ENCODE peak calls at places on chromosome 2, in six cellular contexts. W, G, R, S, F and N are unnamed samples.
A peak's percentile ranks its signal among the peaks of the same experiment; 100 is the strongest.

GRCh38 chr2:143824796-143825195 is 695.1 kb downstream of the ZEB2 start:
- DNase-seq in W (no peak), G (no peak), R (no peak), S (no peak), F (no peak), N (no peak)

GRCh38 chr2:224802407-224802806 is 86.2 kb upstream of the CCDC195 start:
- DNase-seq in W (no peak), G (no peak), R (no peak), S (no peak), F (no peak), N (no peak)

GRCh38 chr2:9681427-9681817 is 50.6 kb upstream of the YWHAQ start:
- DNase-seq in W (no peak), G (no peak), R (no peak), S (no peak), F (no peak), N (peak; percentile 51)

GRCh38 chr2:171541202-171541884 is 19.1 kb downstream of the CYBRD1 start:
- DNase-seq in W (no peak), G (no peak), R (no peak), S (no peak), F (no peak), N (peak; percentile 39)

GRCh38 chr2:199457147-199458016 is at the start of gene SATB2:
- DNase-seq in W (no peak), G (no peak), R (no peak), S (peak; percentile 54), F (no peak), N (peak; percentile 40)

GRCh38 chr2:134287323-134287722 is 33.5 kb downstream of the MGAT5 start:
- DNase-seq in W (no peak), G (no peak), R (no peak), S (no peak), F (no peak), N (peak; percentile 88)

GRCh38 chr2:60316381-60317028 is 236.9 kb downstream of the BCL11A start:
- DNase-seq in W (no peak), G (no peak), R (no peak), S (no peak), F (no peak), N (peak; percentile 29)

GRCh38 chr2:71609029-71609428 is 155.7 kb downstream of the DYSF start:
- DNase-seq in W (peak; percentile 2), G (no peak), R (peak; percentile 6), S (peak; percentile 2), F (peak; percentile 8), N (no peak)

GRCh38 chr2:37795456-37795855 is 124.0 kb upstream of the CDC42EP3 start:
- DNase-seq in W (no peak), G (no peak), R (no peak), S (no peak), F (no peak), N (no peak)

GRCh38 chr2:230170532-230170931 is 49.3 kb downstream of the SP110 start:
- DNase-seq in W (peak; percentile 49), G (no peak), R (no peak), S (no peak), F (no peak), N (no peak)

GRCh38 chr2:226791487-226792081 is 8.0 kb downstream of the IRS1 start:
- DNase-seq in W (peak; percentile 91), G (no peak), R (peak; percentile 93), S (peak; percentile 93), F (peak; percentile 64), N (peak; percentile 93)

GRCh38 chr2:14423145-14423906 is 209.2 kb upstream of the LRATD1 start:
- DNase-seq in W (no peak), G (no peak), R (no peak), S (no peak), F (no peak), N (peak; percentile 24)

GRCh38 chr2:208407667-208408066 is 1.1 kb downstream of the PTH2R start:
- DNase-seq in W (peak; percentile 34), G (no peak), R (no peak), S (peak; percentile 30), F (no peak), N (peak; percentile 27)

GRCh38 chr2:226601881-226602280 is 197.7 kb downstream of the IRS1 start:
- DNase-seq in W (no peak), G (no peak), R (no peak), S (no peak), F (no peak), N (no peak)

GRCh38 chr2:194319222-194319992 is 1337.6 kb upstream of the SLC39A10 start:
- DNase-seq in W (no peak), G (no peak), R (no peak), S (no peak), F (no peak), N (peak; percentile 12)

GRCh38 chr2:204497855-204498254 is 47.4 kb upstream of the PARD3B start:
- DNase-seq in W (no peak), G (no peak), R (no peak), S (no peak), F (no peak), N (no peak)

GRCh38 chr2:11703700-11704099 is 33.7 kb upstream of the NTSR2 start:
- DNase-seq in W (no peak), G (no peak), R (no peak), S (no peak), F (no peak), N (no peak)

GRCh38 chr2:222504191-222504590 is 79.8 kb downstream of the SGPP2 start:
- DNase-seq in W (no peak), G (no peak), R (no peak), S (no peak), F (no peak), N (no peak)

GRCh38 chr2:240508832-240509545 is 48.8 kb downstream of the ANKMY1 start:
- DNase-seq in W (peak; percentile 3), G (no peak), R (no peak), S (no peak), F (no peak), N (no peak)

GRCh38 chr2:48993576-48993975 is 160.7 kb downstream of the FSHR start:
- DNase-seq in W (no peak), G (no peak), R (no peak), S (no peak), F (no peak), N (peak; percentile 40)

GRCh38 chr2:60925994-60926750 is 44.8 kb downstream of the REL start:
- DNase-seq in W (no peak), G (no peak), R (no peak), S (no peak), F (no peak), N (no peak)

GRCh38 chr2:168166902-168167510 is 80.4 kb downstream of the STK39 start:
- DNase-seq in W (no peak), G (no peak), R (no peak), S (no peak), F (no peak), N (no peak)

GRCh38 chr2:229612395-229612971 is 101.9 kb downstream of the DNER start:
- DNase-seq in W (no peak), G (no peak), R (no peak), S (no peak), F (no peak), N (no peak)

GRCh38 chr2:96320326-96321229 is 4.5 kb upstream of the ITPRIPL1 start:
- DNase-seq in W (no peak), G (no peak), R (no peak), S (no peak), F (no peak), N (no peak)

GRCh38 chr2:215900203-215900611 is 113.1 kb downstream of the MREG start:
- DNase-seq in W (no peak), G (no peak), R (no peak), S (no peak), F (peak; percentile 48), N (no peak)

GRCh38 chr2:1867141-1867540 is 122.8 kb upstream of the PXDN start:
- DNase-seq in W (no peak), G (no peak), R (no peak), S (no peak), F (no peak), N (no peak)

GRCh38 chr2:183038341-183039300 is at the start of gene NCKAP1:
- DNase-seq in W (peak; percentile 93), G (peak; percentile 49), R (peak; percentile 59), S (peak; percentile 100), F (peak; percentile 81), N (peak; percentile 87)
- TF ChIP-seq CTCF in W (peak; percentile 60), G (peak; percentile 48), R (no peak), S (peak; percentile 98), F (peak; percentile 66), N (peak; percentile 79)

DNA sequence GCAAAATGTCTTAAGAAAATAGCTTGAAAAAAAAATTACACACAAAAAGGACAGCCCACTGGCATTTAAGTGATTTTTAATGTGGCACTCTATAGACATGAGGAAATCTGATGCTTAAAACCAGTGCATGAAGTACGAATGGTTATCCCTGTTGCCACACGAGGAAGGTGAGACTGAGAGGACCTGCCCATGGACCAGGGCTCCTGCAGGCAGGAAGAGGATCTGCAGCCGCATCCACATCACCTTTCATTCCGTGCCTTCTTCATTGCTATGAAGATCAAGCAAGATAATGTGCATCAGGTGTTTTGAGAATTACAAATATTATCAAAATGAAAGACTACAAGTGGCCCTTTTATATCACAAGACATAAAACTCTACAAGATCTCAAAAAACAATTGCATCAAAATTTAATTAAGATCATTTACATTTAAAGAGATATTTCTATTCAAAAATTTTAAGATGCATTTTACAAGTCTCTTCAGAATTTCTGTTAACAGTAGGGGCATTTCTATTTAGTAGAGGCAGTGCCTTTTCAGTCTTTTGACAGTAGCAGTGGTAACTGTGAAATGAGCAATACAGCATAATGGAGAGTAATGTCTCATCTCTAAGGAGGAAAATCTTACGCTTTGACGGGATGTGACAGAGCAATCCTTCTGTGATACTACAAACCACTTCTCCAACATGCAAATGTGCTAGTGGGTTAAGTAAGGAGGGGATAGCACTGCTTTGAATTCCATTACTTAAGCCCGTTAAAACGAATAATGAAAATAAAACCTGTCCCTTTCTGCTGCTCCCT is 83.4 kb downstream of the SLC5A7 start:
- DNase-seq in W (no peak), G (no peak), R (no peak), S (no peak), F (no peak), N (no peak)
- TF ChIP-seq CTCF in W (no peak), G (peak; percentile 10), R (no peak), S (no peak), F (no peak), N (no peak)

DNA sequence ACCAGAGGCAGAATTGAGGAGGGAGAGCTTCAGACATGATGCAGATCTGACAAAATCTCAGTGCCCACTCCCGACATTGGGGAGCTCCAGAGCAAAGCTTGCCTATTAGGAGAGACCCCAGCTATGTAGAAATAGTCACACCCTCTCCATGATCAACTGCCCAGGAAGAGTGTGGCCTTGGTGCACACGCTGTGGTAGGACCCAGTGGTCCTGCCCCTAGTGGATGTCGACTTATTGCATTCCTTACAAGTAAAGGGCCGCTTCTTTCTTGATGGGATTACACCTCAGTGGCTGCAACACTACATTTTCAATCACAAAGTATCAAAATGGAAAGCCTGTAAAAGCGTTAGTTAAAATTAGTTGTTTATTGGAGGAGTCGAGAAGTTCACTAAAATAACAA is 64.2 kb downstream of the VRK2 start:
- DNase-seq in W (no peak), G (no peak), R (no peak), S (no peak), F (no peak), N (no peak)
- TF ChIP-seq CTCF in W (no peak), G (no peak), R (no peak), S (peak; percentile 41), F (no peak), N (no peak)

DNA sequence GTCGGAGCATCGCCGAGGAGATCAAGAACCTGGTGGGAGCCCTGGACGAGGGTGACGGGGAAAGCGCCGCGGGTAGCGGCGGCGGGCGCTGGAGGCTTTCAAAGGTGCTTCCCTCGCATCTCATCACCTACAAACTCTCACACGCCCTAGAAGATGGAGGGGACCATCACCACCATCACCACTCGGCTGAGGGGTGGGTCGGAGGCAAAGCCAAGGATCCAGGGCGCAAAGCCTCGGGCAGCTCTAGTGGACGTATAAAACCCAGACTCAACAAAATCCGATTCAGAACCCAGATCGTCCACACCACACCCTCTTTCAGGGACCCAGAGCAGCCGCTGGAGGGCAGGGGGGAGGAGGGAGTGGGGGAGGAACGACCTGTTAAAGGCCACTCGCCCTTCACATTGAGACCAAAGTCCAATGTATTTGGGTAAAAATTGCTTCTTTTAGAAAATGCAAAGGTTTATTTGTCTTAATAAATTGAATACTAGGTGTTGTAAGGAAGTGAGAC is 1.5 kb downstream of the SOWAHC start:
- DNase-seq in W (no peak), G (no peak), R (no peak), S (peak; percentile 7), F (no peak), N (no peak)
- TF ChIP-seq CTCF in W (no peak), G (no peak), R (no peak), S (no peak), F (no peak), N (no peak)